ENCODE peak calls at places on chromosomes 6 and 20, in eight cellular contexts. Y, K, J, T, P, M, U and N are unnamed samples.
A peak's percentile ranks its signal among the peaks of the same experiment; 100 is the strongest.

GRCh38 chr6:7451321-7451720 is 61.7 kb downstream of the RIOK1 start:
- DNase-seq in Y (no peak), K (no peak), J (no peak), T (no peak), P (no peak), M (no peak), U (no peak), N (no peak)

GRCh38 chr6:2688416-2689064 is 62.2 kb downstream of the MYLK4 start:
- DNase-seq in Y (peak; percentile 91), K (no peak), J (no peak), T (no peak), P (no peak), M (peak; percentile 23), U (no peak), N (peak; percentile 92)

GRCh38 chr6:168885741-168886140 is 367.9 kb downstream of the THBS2 start:
- DNase-seq in Y (no peak), K (no peak), J (no peak), T (no peak), P (no peak), M (no peak), U (no peak), N (no peak)

GRCh38 chr20:36543187-36544133 is 2.1 kb downstream of the MYL9 start:
- DNase-seq in Y (no peak), K (no peak), J (no peak), T (no peak), P (no peak), M (no peak), U (no peak), N (peak; percentile 74)

GRCh38 chr6:27770724-27771123 is 141.5 kb downstream of the OR2B2 start:
- DNase-seq in Y (no peak), K (no peak), J (no peak), T (no peak), P (no peak), M (no peak), U (no peak), N (no peak)

GRCh38 chr6:16049178-16049577 is 79.7 kb upstream of the MYLIP start:
- DNase-seq in Y (no peak), K (no peak), J (no peak), T (no peak), P (no peak), M (no peak), U (no peak), N (no peak)

GRCh38 chr6:100172322-100172713 is 178.3 kb upstream of the MCHR2 start:
- DNase-seq in Y (no peak), K (no peak), J (no peak), T (no peak), P (no peak), M (no peak), U (no peak), N (no peak)

GRCh38 chr6:105920071-105920470 is 166.1 kb upstream of the PRDM1 start:
- DNase-seq in Y (peak; percentile 69), K (no peak), J (no peak), T (no peak), P (no peak), M (no peak), U (no peak), N (no peak)

GRCh38 chr6:12009904-12010634 is 2.0 kb upstream of the HIVEP1 start:
- DNase-seq in Y (peak; percentile 30), K (peak; percentile 19), J (no peak), T (no peak), P (no peak), M (no peak), U (no peak), N (peak; percentile 54)

GRCh38 chr6:53737746-53738145 is 57.1 kb upstream of the LRRC1 start:
- DNase-seq in Y (peak; percentile 43), K (no peak), J (peak; percentile 45), T (no peak), P (no peak), M (peak; percentile 45), U (no peak), N (no peak)

GRCh38 chr6:105250523-105250922 is 70.7 kb upstream of the POPDC3 start:
- DNase-seq in Y (peak; percentile 52), K (no peak), J (peak; percentile 46), T (no peak), P (no peak), M (no peak), U (no peak), N (peak; percentile 63)

GRCh38 chr6:46781478-46782378 is 11.5 kb upstream of the MEP1A start:
- DNase-seq in Y (peak; percentile 87), K (peak; percentile 63), J (peak; percentile 83), T (no peak), P (peak; percentile 79), M (peak; percentile 67), U (peak; percentile 21), N (peak; percentile 49)

GRCh38 chr6:131923356-131923755 is 27.8 kb downstream of the CCN2 start:
- DNase-seq in Y (peak; percentile 67), K (peak; percentile 76), J (peak; percentile 78), T (no peak), P (peak; percentile 85), M (peak; percentile 80), U (no peak), N (peak; percentile 77)

GRCh38 chr20:25058051-25058796 is at the start of gene ACSS1:
- DNase-seq in Y (peak; percentile 31), K (peak; percentile 89), J (peak; percentile 68), T (peak; percentile 62), P (peak; percentile 41), M (no peak), U (no peak), N (peak; percentile 35)

GRCh38 chr6:109762166-109762565 is 71.1 kb downstream of the FIG4 start:
- DNase-seq in Y (no peak), K (no peak), J (no peak), T (no peak), P (no peak), M (no peak), U (no peak), N (no peak)

GRCh38 chr20:18639501-18639979 is 51.7 kb downstream of the DTD1 start:
- DNase-seq in Y (no peak), K (no peak), J (no peak), T (no peak), P (no peak), M (no peak), U (no peak), N (no peak)

GRCh38 chr6:10400330-10400729 is 14.5 kb downstream of the TFAP2A start:
- DNase-seq in Y (peak; percentile 70), K (no peak), J (no peak), T (no peak), P (no peak), M (no peak), U (no peak), N (no peak)

GRCh38 chr6:10397756-10398438 is 17.0 kb downstream of the TFAP2A start:
- DNase-seq in Y (no peak), K (no peak), J (no peak), T (no peak), P (peak; percentile 62), M (no peak), U (no peak), N (no peak)

GRCh38 chr6:10399451-10399850 is 15.4 kb downstream of the TFAP2A start:
- DNase-seq in Y (no peak), K (no peak), J (no peak), T (no peak), P (no peak), M (no peak), U (no peak), N (no peak)

GRCh38 chr6:10396775-10397174 is 18.1 kb downstream of the TFAP2A start:
- DNase-seq in Y (no peak), K (no peak), J (no peak), T (no peak), P (no peak), M (no peak), U (no peak), N (no peak)

GRCh38 chr6:10398439-10399218 is 16.2 kb downstream of the TFAP2A start:
- DNase-seq in Y (no peak), K (no peak), J (no peak), T (no peak), P (peak; percentile 36), M (no peak), U (no peak), N (no peak)
- H3K36me3 ChIP-seq in Y (peaks cover 56% of the 10 kb centered on the region), K (no peaks in the 10 kb centered on the region), J (no peaks in the 10 kb centered on the region), T (no peaks in the 10 kb centered on the region), P (no peaks in the 10 kb centered on the region), M (no peaks in the 10 kb centered on the region), U (peaks cover 16% of the 10 kb centered on the region), N (no peaks in the 10 kb centered on the region)

GRCh38 chr6:32954983-32955802 is 2.3 kb upstream of the HLA-DMA start:
- DNase-seq in Y (peak; percentile 41), K (peak; percentile 59), J (peak; percentile 39), T (no peak), P (peak; percentile 75), M (peak; percentile 39), U (peak; percentile 38), N (no peak)
- TF ChIP-seq CTCF in Y (peak; percentile 55), K (peak; percentile 75), J (peak; percentile 35), T (peak; percentile 62), P (peak; percentile 63), M (peak; percentile 44), U (peak; percentile 57), N (peak; percentile 43)

GRCh38 chr20:32968833-32969241 is 35.4 kb downstream of the SUN5 start:
- DNase-seq in Y (no peak), K (no peak), J (no peak), T (no peak), P (no peak), M (no peak), U (no peak), N (peak; percentile 2)
- TF ChIP-seq EZH2 in Y (no peak), K (no peak), J (no peak), T (no peak), P (no peak), M (no peak), U (no peak), N (no peak)

GRCh38 chr6:30901436-30901835 is 6.6 kb upstream of the GTF2H4 start:
- DNase-seq in Y (no peak), K (no peak), J (no peak), T (no peak), P (no peak), M (no peak), U (no peak), N (no peak)

GRCh38 chr6:30896541-30896940 is 11.5 kb upstream of the GTF2H4 start:
- DNase-seq in Y (no peak), K (no peak), J (no peak), T (no peak), P (no peak), M (no peak), U (no peak), N (no peak)

GRCh38 chr6:30900863-30901417 is 7.1 kb upstream of the GTF2H4 start:
- DNase-seq in Y (no peak), K (no peak), J (no peak), T (no peak), P (no peak), M (no peak), U (no peak), N (no peak)

GRCh38 chr6:30897882-30898281 is 10.1 kb upstream of the GTF2H4 start:
- DNase-seq in Y (no peak), K (no peak), J (no peak), T (no peak), P (no peak), M (no peak), U (no peak), N (no peak)

GRCh38 chr6:30898750-30899360 is 9.2 kb upstream of the GTF2H4 start:
- DNase-seq in Y (no peak), K (no peak), J (no peak), T (no peak), P (no peak), M (no peak), U (no peak), N (no peak)
- H3K36me3 ChIP-seq in Y (peaks cover 40% of the 10 kb centered on the region), K (no peaks in the 10 kb centered on the region), J (no peaks in the 10 kb centered on the region), T (peaks cover 4% of the 10 kb centered on the region), P (no peaks in the 10 kb centered on the region), M (peaks cover 46% of the 10 kb centered on the region), U (peaks cover 55% of the 10 kb centered on the region), N (peaks cover 3% of the 10 kb centered on the region)

GRCh38 chr20:32793059-32793458 is 26.7 kb upstream of the MAPRE1 start:
- DNase-seq in Y (no peak), K (no peak), J (no peak), T (no peak), P (no peak), M (no peak), U (no peak), N (no peak)
- TF ChIP-seq CTCF in Y (no peak), K (no peak), J (no peak), T (no peak), P (no peak), M (no peak), U (no peak), N (no peak)